ENCODE peak calls at places on chromosomes 2 and 18, in ten cellular contexts. T is ureter; D is activated naive CD4-positive, alpha-beta T cell; Q is T-helper 2 cell; O is memory B cell; X is Peyer's patch; W is NCI-H345; V is EL; M is HEK293T; Z is MG63. R is an unnamed sample.

GRCh38 chr2:53740170-53740569 is 27.4 kb upstream of the CHAC2 start:
- DNase-seq in W (peak; percentile 4), M (peak; percentile 7), D (no peak), Q (peak; percentile 7), O (no peak), V (peak; percentile 12), X (no peak), Z (no peak), T (no peak), R (peak; percentile 4)

GRCh38 chr2:232473467-232473890 is 14.2 kb downstream of the ECEL1 start:
- DNase-seq in V (no peak), Z (no peak), M (peak; percentile 53), O (no peak), Q (no peak), D (no peak), T (no peak), W (peak; percentile 84), X (no peak), R (peak; percentile 27)

GRCh38 chr18:60050821-60051220 is 151.0 kb downstream of the PMAIP1 start:
- DNase-seq in Z (no peak), T (no peak), Q (no peak), W (no peak), M (no peak), D (no peak), V (no peak), O (no peak), X (no peak), R (no peak)

GRCh38 chr2:43052944-43053306 is 173.5 kb downstream of the ZFP36L2 start:
- DNase-seq in X (no peak), Z (no peak), M (no peak), T (no peak), Q (no peak), W (no peak), D (no peak), O (no peak), V (no peak), R (no peak)

GRCh38 chr2:119082821-119083400 is 75.6 kb downstream of the C1QL2 start:
- DNase-seq in X (no peak), Q (no peak), V (no peak), O (no peak), T (no peak), D (no peak), W (no peak), M (no peak), Z (no peak), R (no peak)

GRCh38 chr18:78875268-78875997 is 104.2 kb upstream of the SALL3 start:
- DNase-seq in Z (peak; percentile 5), W (peak; percentile 46), T (no peak), O (no peak), D (no peak), Q (peak; percentile 42), X (no peak), V (no peak), M (peak; percentile 21), R (peak; percentile 31)

GRCh38 chr2:12059616-12060441 is 313.4 kb downstream of the LPIN1 start:
- DNase-seq in M (no peak), X (no peak), W (no peak), V (peak; percentile 68), Q (no peak), T (no peak), O (no peak), Z (peak; percentile 73), D (no peak), R (no peak)

GRCh38 chr2:15839461-15840124 is 100.8 kb upstream of the MYCN start:
- DNase-seq in Z (no peak), M (no peak), W (no peak), O (no peak), D (no peak), T (no peak), V (no peak), Q (no peak), X (no peak), R (no peak)

GRCh38 chr2:230828272-230828961 is 36.3 kb upstream of the ITM2C start:
- DNase-seq in W (no peak), X (no peak), O (no peak), V (no peak), D (no peak), T (no peak), Z (no peak), Q (peak; percentile 53), M (no peak), R (peak; percentile 16)

GRCh38 chr2:36374586-36374985 is 19.0 kb downstream of the CRIM1 start:
- DNase-seq in V (peak; percentile 69), T (no peak), W (no peak), M (no peak), Z (no peak), X (no peak), O (no peak), D (no peak), Q (no peak), R (no peak)

GRCh38 chr2:130727286-130727924 is 1.5 kb upstream of the GPR148 start:
- DNase-seq in D (peak; percentile 80), Q (peak; percentile 86), Z (peak; percentile 71), V (peak; percentile 70), M (peak; percentile 94), T (peak; percentile 90), W (peak; percentile 95), O (peak; percentile 86), X (peak; percentile 80), R (peak; percentile 43)

R was measured in small intestine.